ENCODE peak calls at places on chromosome 21, in five cellular contexts. One of them, this sample, is unnamed.

GRCh38 chr21:27275294-27275927 is 308.5 kb upstream of the ADAMTS5 start:
- DNase-seq in NCI-H1105: no peak
- DNase-seq in stromal cell of bone marrow: peak; percentile 74
- DNase-seq in OCI-LY7: no peak
- DNase-seq in HFF-Myc: no peak
- DNase-seq in this sample: no peak

GRCh38 chr21:43665879-43666278 is 6.5 kb downstream of the RRP1B start:
- DNase-seq in NCI-H1105: no peak
- DNase-seq in stromal cell of bone marrow: no peak
- DNase-seq in OCI-LY7: no peak
- DNase-seq in HFF-Myc: no peak
- DNase-seq in this sample: no peak

GRCh38 chr21:15015622-15016471 is 49.0 kb downstream of the NRIP1 start:
- DNase-seq in NCI-H1105: no peak
- DNase-seq in stromal cell of bone marrow: peak; percentile 58
- DNase-seq in OCI-LY7: no peak
- DNase-seq in HFF-Myc: peak; percentile 78
- DNase-seq in this sample: no peak

GRCh38 chr21:35316933-35317332 is 267.8 kb upstream of the RUNX1 start:
- DNase-seq in NCI-H1105: no peak
- DNase-seq in stromal cell of bone marrow: no peak
- DNase-seq in OCI-LY7: no peak
- DNase-seq in HFF-Myc: no peak
- DNase-seq in this sample: no peak

GRCh38 chr21:35682874-35683549 is 377.3 kb downstream of the SETD4 start:
- DNase-seq in NCI-H1105: no peak
- DNase-seq in stromal cell of bone marrow: no peak
- DNase-seq in OCI-LY7: no peak
- DNase-seq in HFF-Myc: no peak
- DNase-seq in this sample: no peak

GRCh38 chr21:39087238-39087975 is 95.8 kb downstream of the PSMG1 start:
- DNase-seq in NCI-H1105: no peak
- DNase-seq in stromal cell of bone marrow: no peak
- DNase-seq in OCI-LY7: no peak
- DNase-seq in HFF-Myc: no peak
- DNase-seq in this sample: no peak

GRCh38 chr21:14916676-14917141 is 148.1 kb downstream of the NRIP1 start:
- DNase-seq in NCI-H1105: no peak
- DNase-seq in stromal cell of bone marrow: no peak
- DNase-seq in OCI-LY7: no peak
- DNase-seq in HFF-Myc: no peak
- DNase-seq in this sample: peak; percentile 30

GRCh38 chr21:45721656-45722055 is 78.1 kb downstream of the PCBP3 start:
- DNase-seq in NCI-H1105: no peak
- DNase-seq in stromal cell of bone marrow: no peak
- DNase-seq in OCI-LY7: no peak
- DNase-seq in HFF-Myc: no peak
- DNase-seq in this sample: no peak

GRCh38 chr21:24658016-24658415 is 949.3 kb downstream of the MRPL39 start:
- DNase-seq in NCI-H1105: no peak
- DNase-seq in stromal cell of bone marrow: no peak
- DNase-seq in OCI-LY7: no peak
- DNase-seq in HFF-Myc: no peak
- DNase-seq in this sample: no peak

GRCh38 chr21:43653626-43654025 is 5.7 kb downstream of the HSF2BP start:
- DNase-seq in NCI-H1105: no peak
- DNase-seq in stromal cell of bone marrow: no peak
- DNase-seq in OCI-LY7: no peak
- DNase-seq in HFF-Myc: no peak
- DNase-seq in this sample: no peak

GRCh38 chr21:46599251-46599572 is 5.7 kb downstream of the S100B start:
- DNase-seq in NCI-H1105: no peak
- DNase-seq in stromal cell of bone marrow: peak; percentile 91
- DNase-seq in OCI-LY7: no peak
- DNase-seq in HFF-Myc: peak; percentile 10
- DNase-seq in this sample: no peak

GRCh38 chr21:45788198-45788597 is 144.7 kb downstream of the PCBP3 start:
- DNase-seq in NCI-H1105: no peak
- DNase-seq in stromal cell of bone marrow: no peak
- DNase-seq in OCI-LY7: no peak
- DNase-seq in HFF-Myc: no peak
- DNase-seq in this sample: no peak

GRCh38 chr21:42171091-42172053 is 47.6 kb upstream of the ABCG1 start:
- DNase-seq in NCI-H1105: peak; percentile 17
- DNase-seq in stromal cell of bone marrow: no peak
- DNase-seq in OCI-LY7: peak; percentile 57
- DNase-seq in HFF-Myc: no peak
- DNase-seq in this sample: no peak

GRCh38 chr21:32378956-32379355 is 13.9 kb downstream of the URB1 start:
- DNase-seq in NCI-H1105: no peak
- DNase-seq in stromal cell of bone marrow: no peak
- DNase-seq in OCI-LY7: no peak
- DNase-seq in HFF-Myc: no peak
- DNase-seq in this sample: no peak

GRCh38 chr21:27026501-27026900 is 59.6 kb upstream of the ADAMTS5 start:
- DNase-seq in NCI-H1105: no peak
- DNase-seq in stromal cell of bone marrow: no peak
- DNase-seq in OCI-LY7: no peak
- DNase-seq in HFF-Myc: no peak
- DNase-seq in this sample: peak; percentile 52

GRCh38 chr21:36065497-36066036 is 4.3 kb upstream of the CBR1 start:
- DNase-seq in NCI-H1105: no peak
- DNase-seq in stromal cell of bone marrow: peak; percentile 65
- DNase-seq in OCI-LY7: no peak
- DNase-seq in HFF-Myc: peak; percentile 65
- DNase-seq in this sample: no peak

GRCh38 chr21:46180079-46180722 is 4.1 kb downstream of the SPATC1L start:
- DNase-seq in NCI-H1105: no peak
- DNase-seq in stromal cell of bone marrow: no peak
- DNase-seq in OCI-LY7: no peak
- DNase-seq in HFF-Myc: no peak
- DNase-seq in this sample: no peak

GRCh38 chr21:46077674-46078101 is 20.2 kb upstream of the COL6A2 start:
- DNase-seq in NCI-H1105: no peak
- DNase-seq in stromal cell of bone marrow: no peak
- DNase-seq in OCI-LY7: no peak
- DNase-seq in HFF-Myc: no peak
- DNase-seq in this sample: no peak

GRCh38 chr21:35768187-35768586 is 292.1 kb downstream of the SETD4 start:
- DNase-seq in NCI-H1105: no peak
- DNase-seq in stromal cell of bone marrow: peak; percentile 23
- DNase-seq in OCI-LY7: no peak
- DNase-seq in HFF-Myc: no peak
- DNase-seq in this sample: no peak

GRCh38 chr21:46120301-46121285 is 22.7 kb downstream of the COL6A2 start:
- DNase-seq in NCI-H1105: no peak
- DNase-seq in stromal cell of bone marrow: no peak
- DNase-seq in OCI-LY7: no peak
- DNase-seq in HFF-Myc: no peak
- DNase-seq in this sample: no peak

GRCh38 chr21:24514081-24514733 is 1093.1 kb downstream of the MRPL39 start:
- DNase-seq in NCI-H1105: peak; percentile 31
- DNase-seq in stromal cell of bone marrow: no peak
- DNase-seq in OCI-LY7: no peak
- DNase-seq in HFF-Myc: no peak
- DNase-seq in this sample: no peak